ENCODE peak calls at places on chromosomes 13 and 19, in six cellular contexts. One of them, this sample, is unnamed.

GRCh38 chr13:27026396-27026795 is 145.2 kb downstream of the USP12 start:
- DNase-seq in body of pancreas: no peak
- DNase-seq in tibial artery: no peak
- DNase-seq in psoas muscle: no peak
- DNase-seq in cardiac muscle cell: no peak
- DNase-seq in upper lobe of right lung: no peak
- DNase-seq in this sample: no peak

GRCh38 chr13:72126424-72126823 is 259.4 kb upstream of the DACH1 start:
- DNase-seq in body of pancreas: no peak
- DNase-seq in tibial artery: no peak
- DNase-seq in psoas muscle: no peak
- DNase-seq in cardiac muscle cell: no peak
- DNase-seq in upper lobe of right lung: no peak
- DNase-seq in this sample: no peak

GRCh38 chr13:102800145-102801041 is 1.5 kb downstream of the BIVM start:
- DNase-seq in body of pancreas: peak
- DNase-seq in tibial artery: peak
- DNase-seq in psoas muscle: peak
- DNase-seq in cardiac muscle cell: peak
- DNase-seq in upper lobe of right lung: peak
- DNase-seq in this sample: peak

GRCh38 chr13:95176611-95177259 is 124.5 kb downstream of the ABCC4 start:
- DNase-seq in body of pancreas: no peak
- DNase-seq in tibial artery: no peak
- DNase-seq in psoas muscle: no peak
- DNase-seq in cardiac muscle cell: peak
- DNase-seq in upper lobe of right lung: no peak
- DNase-seq in this sample: no peak

GRCh38 chr19:17950310-17951150 is 16.4 kb upstream of the KCNN1 start:
- DNase-seq in body of pancreas: no peak
- DNase-seq in tibial artery: no peak
- DNase-seq in psoas muscle: no peak
- DNase-seq in cardiac muscle cell: no peak
- DNase-seq in upper lobe of right lung: no peak
- DNase-seq in this sample: no peak

GRCh38 chr13:36248700-36249099 is 34.3 kb upstream of the SOHLH2 start:
- DNase-seq in body of pancreas: no peak
- DNase-seq in tibial artery: no peak
- DNase-seq in psoas muscle: no peak
- DNase-seq in cardiac muscle cell: no peak
- DNase-seq in upper lobe of right lung: no peak
- DNase-seq in this sample: no peak

GRCh38 chr19:49231804-49232203 is 74.2 kb downstream of the TRPM4 start:
- DNase-seq in body of pancreas: no peak
- DNase-seq in tibial artery: no peak
- DNase-seq in psoas muscle: no peak
- DNase-seq in cardiac muscle cell: no peak
- DNase-seq in upper lobe of right lung: no peak
- DNase-seq in this sample: no peak

GRCh38 chr19:54425382-54425723 is 10.1 kb downstream of the TTYH1 start:
- DNase-seq in body of pancreas: no peak
- DNase-seq in tibial artery: no peak
- DNase-seq in psoas muscle: no peak
- DNase-seq in cardiac muscle cell: no peak
- DNase-seq in upper lobe of right lung: no peak
- DNase-seq in this sample: no peak

GRCh38 chr19:8252922-8253589 is 43.9 kb downstream of the CERS4 start:
- DNase-seq in body of pancreas: peak
- DNase-seq in tibial artery: peak
- DNase-seq in psoas muscle: peak
- DNase-seq in cardiac muscle cell: peak
- DNase-seq in upper lobe of right lung: peak
- DNase-seq in this sample: peak

GRCh38 chr19:2039082-2039958 is 11.7 kb downstream of the MKNK2 start:
- DNase-seq in body of pancreas: no peak
- DNase-seq in tibial artery: no peak
- DNase-seq in psoas muscle: peak
- DNase-seq in cardiac muscle cell: no peak
- DNase-seq in upper lobe of right lung: peak
- DNase-seq in this sample: no peak

GRCh38 chr13:20197361-20197834 is 4.7 kb upstream of the GJB2 start:
- DNase-seq in body of pancreas: no peak
- DNase-seq in tibial artery: no peak
- DNase-seq in psoas muscle: no peak
- DNase-seq in cardiac muscle cell: peak
- DNase-seq in upper lobe of right lung: no peak
- DNase-seq in this sample: peak

GRCh38 chr13:27450921-27451461 is 627 bp upstream of the MTIF3 start:
- DNase-seq in body of pancreas: peak
- DNase-seq in tibial artery: peak
- DNase-seq in psoas muscle: peak
- DNase-seq in cardiac muscle cell: peak
- DNase-seq in upper lobe of right lung: peak
- DNase-seq in this sample: no peak

GRCh38 chr13:30113983-30114491 is 193.3 kb downstream of the KATNAL1 start:
- DNase-seq in body of pancreas: peak
- DNase-seq in tibial artery: no peak
- DNase-seq in psoas muscle: no peak
- DNase-seq in cardiac muscle cell: no peak
- DNase-seq in upper lobe of right lung: no peak
- DNase-seq in this sample: no peak
- H3K4me3 ChIP-seq in body of pancreas: no peak
- H3K4me3 ChIP-seq in tibial artery: peak
- H3K4me3 ChIP-seq in psoas muscle: peak
- H3K4me3 ChIP-seq in cardiac muscle cell: peak
- H3K4me3 ChIP-seq in upper lobe of right lung: peak
- H3K4me3 ChIP-seq in this sample: peak

GRCh38 chr13:51229731-51230130 is 7.5 kb downstream of the FAM124A start:
- DNase-seq in body of pancreas: no peak
- DNase-seq in tibial artery: no peak
- DNase-seq in psoas muscle: no peak
- DNase-seq in cardiac muscle cell: no peak
- DNase-seq in upper lobe of right lung: no peak
- DNase-seq in this sample: no peak
- H3K4me3 ChIP-seq in body of pancreas: no peak
- H3K4me3 ChIP-seq in tibial artery: no peak
- H3K4me3 ChIP-seq in psoas muscle: no peak
- H3K4me3 ChIP-seq in cardiac muscle cell: no peak
- H3K4me3 ChIP-seq in upper lobe of right lung: no peak
- H3K4me3 ChIP-seq in this sample: no peak

DNA sequence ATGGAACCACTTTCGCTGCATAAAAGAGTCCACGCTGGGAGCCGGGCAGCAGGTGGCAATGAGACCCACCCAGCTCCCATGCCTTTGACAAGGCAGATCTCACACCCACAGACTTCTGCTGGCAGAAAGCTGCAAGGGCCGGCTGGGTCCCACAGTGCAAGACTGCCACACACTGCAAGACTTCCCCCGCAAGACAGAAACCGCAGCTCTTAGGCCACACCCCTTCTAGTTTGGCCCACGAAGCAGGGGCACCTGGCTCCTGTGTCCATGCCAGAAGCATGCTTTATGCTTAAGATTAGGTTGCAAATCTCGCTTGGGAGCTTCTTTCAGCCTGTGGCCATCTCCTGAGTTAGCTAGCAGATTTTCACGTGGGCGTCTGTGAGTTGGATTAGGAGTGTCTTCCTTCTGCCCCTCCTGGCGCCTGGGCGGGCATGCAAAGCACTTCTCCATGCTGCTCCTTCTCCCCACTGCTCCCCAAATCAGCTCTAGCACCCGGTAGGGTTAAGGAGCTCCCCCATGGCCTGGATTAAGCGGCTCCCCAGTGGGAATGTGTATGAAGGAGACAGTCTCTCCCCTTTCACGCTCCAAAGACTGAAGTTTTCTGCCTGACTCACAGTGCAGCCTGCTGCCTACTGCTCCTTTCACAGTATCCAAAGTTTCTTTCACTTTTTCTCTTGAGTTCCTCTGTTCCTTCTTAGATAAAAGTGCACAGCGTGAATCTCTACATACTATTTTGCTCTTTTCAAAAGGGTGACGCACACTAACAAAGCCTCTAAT is 17.7 kb downstream of the GPC6 start:
- DNase-seq in body of pancreas: no peak
- DNase-seq in tibial artery: peak
- DNase-seq in psoas muscle: no peak
- DNase-seq in cardiac muscle cell: peak
- DNase-seq in upper lobe of right lung: no peak
- DNase-seq in this sample: no peak
- H3K4me3 ChIP-seq in body of pancreas: no peak
- H3K4me3 ChIP-seq in tibial artery: peak
- H3K4me3 ChIP-seq in psoas muscle: peak
- H3K4me3 ChIP-seq in cardiac muscle cell: no peak
- H3K4me3 ChIP-seq in upper lobe of right lung: peak
- H3K4me3 ChIP-seq in this sample: no peak

DNA sequence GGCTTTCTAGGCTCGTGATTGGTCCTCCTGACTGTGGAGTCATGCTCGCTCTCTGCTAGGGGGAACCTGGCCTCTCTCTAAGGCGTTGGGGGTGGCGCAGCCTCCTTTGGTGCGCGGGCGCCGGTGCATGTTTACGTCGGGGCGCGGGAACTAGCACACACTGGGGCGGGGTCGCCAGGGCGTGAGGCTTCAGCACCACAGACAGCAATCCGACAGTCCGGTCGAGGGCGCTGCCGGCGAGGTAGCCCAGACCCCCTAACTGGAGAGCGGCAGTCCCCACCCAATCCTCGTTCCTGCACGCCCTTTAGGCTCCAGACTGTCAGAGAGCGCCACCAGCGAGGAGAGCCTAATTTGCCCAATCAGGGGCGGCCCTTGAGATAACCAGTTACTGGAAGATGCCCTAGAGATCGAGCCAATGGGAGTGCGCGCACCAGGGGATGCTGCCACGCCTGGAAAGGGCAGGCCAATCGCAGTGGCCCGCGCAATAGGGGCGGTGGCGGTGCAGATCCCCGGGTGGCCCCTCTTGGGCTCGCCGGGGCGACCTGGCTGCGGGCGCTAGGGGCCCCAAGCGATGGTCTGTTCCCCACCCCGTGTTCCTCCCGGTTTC is 1.0 kb upstream of the ELAVL3 start:
- DNase-seq in body of pancreas: no peak
- DNase-seq in tibial artery: peak
- DNase-seq in psoas muscle: peak
- DNase-seq in cardiac muscle cell: peak
- DNase-seq in upper lobe of right lung: peak
- DNase-seq in this sample: peak
- H3K4me3 ChIP-seq in body of pancreas: no peak
- H3K4me3 ChIP-seq in tibial artery: peak
- H3K4me3 ChIP-seq in psoas muscle: peak
- H3K4me3 ChIP-seq in cardiac muscle cell: peak
- H3K4me3 ChIP-seq in upper lobe of right lung: peak
- H3K4me3 ChIP-seq in this sample: peak

DNA sequence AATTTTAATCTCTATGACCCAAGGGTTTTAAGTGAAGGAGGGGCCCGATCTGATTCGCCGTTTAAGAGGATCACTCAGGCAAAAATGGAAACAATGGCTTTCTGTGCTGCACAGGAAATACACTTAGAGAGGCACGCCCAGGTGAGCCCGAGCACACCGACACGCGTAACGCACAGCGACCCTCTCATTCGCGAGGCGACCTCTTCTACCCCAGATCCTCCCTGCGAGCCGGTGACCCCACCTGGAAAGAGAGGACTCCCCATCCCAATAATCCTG is 216 bp downstream of the SH2D3A start:
- DNase-seq in body of pancreas: no peak
- DNase-seq in tibial artery: no peak
- DNase-seq in psoas muscle: no peak
- DNase-seq in cardiac muscle cell: no peak
- DNase-seq in upper lobe of right lung: no peak
- DNase-seq in this sample: no peak
- H3K4me3 ChIP-seq in body of pancreas: peak
- H3K4me3 ChIP-seq in tibial artery: peak
- H3K4me3 ChIP-seq in psoas muscle: peak
- H3K4me3 ChIP-seq in cardiac muscle cell: peak
- H3K4me3 ChIP-seq in upper lobe of right lung: peak
- H3K4me3 ChIP-seq in this sample: peak

GRCh38 chr13:50386527-50387123 is 371.4 kb downstream of the KCNRG start:
- DNase-seq in body of pancreas: no peak
- DNase-seq in tibial artery: no peak
- DNase-seq in psoas muscle: no peak
- DNase-seq in cardiac muscle cell: peak
- DNase-seq in upper lobe of right lung: no peak
- DNase-seq in this sample: no peak
- H3K4me3 ChIP-seq in body of pancreas: no peak
- H3K4me3 ChIP-seq in tibial artery: peak
- H3K4me3 ChIP-seq in psoas muscle: peak
- H3K4me3 ChIP-seq in cardiac muscle cell: no peak
- H3K4me3 ChIP-seq in upper lobe of right lung: peak
- H3K4me3 ChIP-seq in this sample: no peak

GRCh38 chr13:32829676-32830091 is 186.5 kb upstream of the KL start:
- DNase-seq in body of pancreas: no peak
- DNase-seq in tibial artery: no peak
- DNase-seq in psoas muscle: no peak
- DNase-seq in cardiac muscle cell: peak
- DNase-seq in upper lobe of right lung: no peak
- DNase-seq in this sample: no peak
- H3K4me3 ChIP-seq in body of pancreas: no peak
- H3K4me3 ChIP-seq in tibial artery: no peak
- H3K4me3 ChIP-seq in psoas muscle: no peak
- H3K4me3 ChIP-seq in cardiac muscle cell: no peak
- H3K4me3 ChIP-seq in upper lobe of right lung: no peak
- H3K4me3 ChIP-seq in this sample: no peak

GRCh38 chr13:29428310-29428991 is 167.0 kb downstream of the SLC7A1 start:
- DNase-seq in body of pancreas: no peak
- DNase-seq in tibial artery: no peak
- DNase-seq in psoas muscle: no peak
- DNase-seq in cardiac muscle cell: peak
- DNase-seq in upper lobe of right lung: no peak
- DNase-seq in this sample: no peak
- H3K4me3 ChIP-seq in body of pancreas: no peak
- H3K4me3 ChIP-seq in tibial artery: peak
- H3K4me3 ChIP-seq in psoas muscle: peak
- H3K4me3 ChIP-seq in cardiac muscle cell: peak
- H3K4me3 ChIP-seq in upper lobe of right lung: no peak
- H3K4me3 ChIP-seq in this sample: no peak